ENCODE peak calls at places on chromosomes 5 and 9, in six cellular contexts. I is mesendoderm, F is PC-3, V is colonic mucosa, D is mesenchymal stem cell, P is HCT116. H is an unnamed sample.

GRCh38 chr9:79952401-79952800 is 380.6 kb downstream of the TLE4 start:
- DNase-seq in I (no peak), F (no peak), V (no peak), D (no peak), P (no peak), H (peak; percentile 10)

GRCh38 chr9:72485821-72486605 is 35.4 kb upstream of the TMC1 start:
- DNase-seq in I (no peak), F (no peak), V (no peak), D (peak; percentile 58), P (no peak), H (peak; percentile 21)

GRCh38 chr9:95649801-95650213 is 133.0 kb upstream of the PTCH1 start:
- DNase-seq in I (no peak), F (no peak), V (no peak), D (no peak), P (no peak), H (peak; percentile 5)

GRCh38 chr5:144368556-144368955 is 197.9 kb downstream of the KCTD16 start:
- DNase-seq in I (no peak), F (peak; percentile 3), V (no peak), D (peak; percentile 34), P (no peak), H (peak; percentile 60)

GRCh38 chr5:38662088-38662487 is 105.6 kb upstream of the LIFR start:
- DNase-seq in I (no peak), F (no peak), V (no peak), D (no peak), P (no peak), H (no peak)

GRCh38 chr5:84378420-84378819 is 6.3 kb downstream of the EDIL3 start:
- DNase-seq in I (no peak), F (no peak), V (no peak), D (peak; percentile 41), P (no peak), H (peak; percentile 79)

GRCh38 chr9:127049044-127049443 is 73.4 kb downstream of the ANGPTL2 start:
- DNase-seq in I (no peak), F (peak; percentile 92), V (peak; percentile 27), D (peak; percentile 92), P (no peak), H (peak; percentile 68)

GRCh38 chr9:98175013-98175679 is 17.3 kb downstream of the CORO2A start:
- DNase-seq in I (no peak), F (no peak), V (no peak), D (no peak), P (no peak), H (no peak)

GRCh38 chr5:82719368-82719767 is 357.8 kb downstream of the TMEM167A start:
- DNase-seq in I (no peak), F (peak; percentile 3), V (no peak), D (peak; percentile 13), P (no peak), H (peak; percentile 38)

GRCh38 chr9:134548618-134549017 is 93.0 kb upstream of the COL5A1 start:
- DNase-seq in I (no peak), F (no peak), V (no peak), D (no peak), P (no peak), H (no peak)

GRCh38 chr5:32343058-32343672 is 30.4 kb upstream of the MTMR12 start:
- DNase-seq in I (no peak), F (no peak), V (no peak), D (no peak), P (no peak), H (no peak)

GRCh38 chr9:5500441-5501235 is 9.7 kb upstream of the PDCD1LG2 start:
- DNase-seq in I (no peak), F (peak; percentile 47), V (no peak), D (peak; percentile 62), P (no peak), H (no peak)

GRCh38 chr9:131885144-131885609 is 145.3 kb upstream of the RAPGEF1 start:
- DNase-seq in I (no peak), F (no peak), V (no peak), D (no peak), P (no peak), H (no peak)

GRCh38 chr5:107157811-107158210 is 512.9 kb downstream of the EFNA5 start:
- DNase-seq in I (peak; percentile 8), F (no peak), V (no peak), D (no peak), P (no peak), H (no peak)

GRCh38 chr5:158126442-158127399 is 267.8 kb upstream of the CLINT1 start:
- DNase-seq in I (no peak), F (no peak), V (no peak), D (no peak), P (no peak), H (no peak)

GRCh38 chr9:14403112-14403511 is 89.2 kb upstream of the NFIB start:
- DNase-seq in I (no peak), F (no peak), V (no peak), D (no peak), P (no peak), H (no peak)

GRCh38 chr9:89293014-89293413 is 18.0 kb upstream of the CKS2 start:
- DNase-seq in I (no peak), F (no peak), V (no peak), D (no peak), P (no peak), H (no peak)

GRCh38 chr9:96398582-96399334 is 15.2 kb upstream of the SLC35D2 start:
- DNase-seq in I (peak; percentile 44), F (no peak), V (no peak), D (peak; percentile 37), P (no peak), H (no peak)

GRCh38 chr5:73214921-73215490 is 42.0 kb downstream of the TMEM174 start:
- DNase-seq in I (no peak), F (no peak), V (no peak), D (no peak), P (no peak), H (no peak)

GRCh38 chr5:1111727-1112289 is at the start of gene SLC12A7:
- DNase-seq in I (peak; percentile 56), F (peak; percentile 77), V (peak; percentile 83), D (no peak), P (no peak), H (peak; percentile 48)

GRCh38 chr5:82244854-82245635 is 33.1 kb downstream of the RPS23 start:
- DNase-seq in I (no peak), F (no peak), V (no peak), D (no peak), P (no peak), H (peak; percentile 36)

GRCh38 chr9:23938908-23939307 is 112.9 kb upstream of the ELAVL2 start:
- DNase-seq in I (no peak), F (no peak), V (no peak), D (no peak), P (no peak), H (no peak)

GRCh38 chr5:39501403-39501802 is 76.6 kb upstream of the DAB2 start:
- DNase-seq in I (no peak), F (peak; percentile 81), V (no peak), D (peak; percentile 79), P (no peak), H (peak; percentile 74)

GRCh38 chr9:129836342-129837007 is 1.2 kb downstream of the USP20 start:
- DNase-seq in I (no peak), F (no peak), V (peak; percentile 32), D (no peak), P (no peak), H (peak; percentile 22)

GRCh38 chr9:6502399-6502798 is 89.4 kb downstream of the UHRF2 start:
- DNase-seq in I (no peak), F (peak; percentile 70), V (no peak), D (peak; percentile 37), P (no peak), H (no peak)

GRCh38 chr5:158820891-158821290 is 278.8 kb downstream of the EBF1 start:
- DNase-seq in I (no peak), F (no peak), V (no peak), D (no peak), P (no peak), H (no peak)

DNA sequence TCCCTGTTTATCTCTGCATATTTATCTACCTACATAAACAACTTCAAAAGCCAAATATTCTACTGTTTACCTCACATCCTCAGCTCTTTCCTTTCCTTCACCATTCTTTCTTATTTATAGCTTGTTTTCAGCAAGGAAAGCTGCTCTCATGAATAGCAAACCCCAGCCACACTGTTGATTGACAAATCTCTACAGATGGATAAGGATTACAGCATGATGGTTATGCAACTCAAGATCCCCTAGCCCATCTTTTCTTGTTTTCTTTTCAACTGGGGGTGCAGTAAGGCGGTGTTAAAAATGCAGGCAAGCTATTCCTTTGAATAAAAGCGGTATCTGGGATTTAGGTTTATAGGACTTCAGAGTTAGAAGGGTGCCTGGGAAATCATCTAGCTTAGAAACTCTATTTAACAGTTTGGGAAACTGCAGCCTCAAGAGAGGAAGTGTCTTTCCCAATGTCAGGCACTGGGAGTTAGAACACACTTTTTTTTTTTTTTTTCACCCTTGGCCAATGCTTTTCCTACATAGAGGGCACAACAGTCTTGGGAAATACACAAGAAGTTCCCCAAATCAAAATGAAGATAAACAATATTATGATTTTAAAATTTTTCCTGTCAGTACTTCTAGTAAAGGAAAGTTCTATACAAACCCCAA is 2.7 kb downstream of the SPARC start:
- DNase-seq in I (no peak), F (no peak), V (no peak), D (peak; percentile 54), P (no peak), H (peak; percentile 54)
- H3K9ac ChIP-seq in I (peak overlapping the region; percentile 85), F (no peak overlapping the region), V (no peak overlapping the region), D (peak overlapping the region; percentile 96), P (no peak overlapping the region), H (peak overlapping the region; percentile 99)

GRCh38 chr9:136547508-136548215 is 1.8 kb upstream of the NOTCH1 start:
- DNase-seq in I (no peak), F (no peak), V (no peak), D (no peak), P (no peak), H (no peak)
- H3K4me3 ChIP-seq in I (no peak overlapping the region), F (no peak overlapping the region), V (no peak overlapping the region), D (no peak overlapping the region), P (no peak overlapping the region), H (no peak overlapping the region)

DNA sequence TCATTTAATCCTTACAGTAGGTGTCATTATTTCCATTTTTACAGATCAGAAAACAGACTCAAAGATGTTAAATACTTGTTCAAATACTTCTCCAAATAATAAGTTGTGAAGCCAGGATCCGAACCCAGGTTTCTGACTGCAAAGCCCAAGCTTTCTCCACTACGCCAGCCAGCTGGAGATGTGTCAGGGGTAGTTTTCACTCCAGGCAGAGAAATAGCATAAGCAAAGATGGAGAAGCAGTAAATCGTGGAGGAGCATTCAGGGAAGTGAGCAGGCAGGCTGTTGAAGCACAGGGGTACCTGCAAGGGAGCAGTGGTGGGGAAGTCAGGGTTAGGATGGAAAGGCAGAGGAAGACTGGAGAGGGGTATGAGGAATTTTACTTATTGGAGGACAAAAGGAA is 2.9 kb downstream of the TLN1 start:
- DNase-seq in I (no peak), F (no peak), V (no peak), D (peak; percentile 13), P (no peak), H (no peak)
- H3K9ac ChIP-seq in I (peak overlapping the region; percentile 56), F (no peak overlapping the region), V (peak overlapping the region; percentile 27), D (peak overlapping the region; percentile 97), P (no peak overlapping the region), H (peak overlapping the region; percentile 99)

DNA sequence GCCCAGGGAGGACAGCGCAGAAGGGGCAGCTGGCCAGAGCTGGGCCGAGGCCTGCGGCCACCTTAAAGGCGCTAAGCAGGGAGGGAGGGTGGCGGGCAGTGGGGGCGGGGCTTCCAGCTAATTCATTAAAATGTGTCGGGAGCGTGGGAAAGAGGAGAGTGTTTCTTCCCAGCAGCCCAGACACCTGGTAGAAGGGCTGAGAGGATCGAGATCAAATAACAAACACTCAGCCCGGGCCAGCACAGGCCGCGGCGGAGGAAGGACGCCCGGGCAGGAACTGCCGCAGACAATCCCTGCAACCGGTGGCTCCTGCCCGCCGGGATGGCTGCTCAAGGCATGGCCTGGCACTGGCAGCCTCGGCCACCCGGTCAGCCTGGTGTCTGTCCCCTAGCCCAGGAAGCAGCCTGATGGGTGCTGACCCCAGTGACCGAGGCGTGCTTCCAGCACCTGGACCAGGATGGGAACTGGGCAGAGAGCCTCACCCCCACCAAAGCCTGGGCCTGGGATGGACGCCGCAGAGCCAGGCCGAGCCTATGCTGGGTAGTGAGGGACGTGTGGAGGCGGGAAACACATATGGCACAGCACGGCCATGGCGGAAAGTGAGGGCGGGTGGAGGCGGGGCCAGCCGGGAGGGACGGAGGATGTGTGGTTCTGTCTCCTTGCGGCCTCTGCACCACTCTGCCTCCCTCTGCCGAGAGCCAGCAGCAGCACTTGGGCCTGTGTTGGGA is 3.2 kb upstream of the NRARP start:
- DNase-seq in I (peak; percentile 66), F (no peak), V (peak; percentile 88), D (no peak), P (no peak), H (no peak)
- H3K4me3 ChIP-seq in I (no peak overlapping the region), F (no peak overlapping the region), V (peak overlapping the region; percentile 33), D (no peak overlapping the region), P (no peak overlapping the region), H (no peak overlapping the region)